ENCODE peak calls at places on chromosomes 12 and 14, in four cellular contexts. One of them, this sample, is unnamed.

GRCh38 chr12:57793920-57794319 is 11.3 kb downstream of the TSFM start:
- DNase-seq in GM20000: no peak
- DNase-seq in suprapubic skin: no peak
- DNase-seq in body of pancreas: no peak
- DNase-seq in this sample: no peak

GRCh38 chr12:6272300-6273208 is 37.9 kb upstream of the PLEKHG6 start:
- DNase-seq in GM20000: no peak
- DNase-seq in body of pancreas: no peak
- DNase-seq in suprapubic skin: no peak
- DNase-seq in this sample: no peak

GRCh38 chr12:13177373-13177772 is 19.2 kb upstream of the EMP1 start:
- DNase-seq in suprapubic skin: no peak
- DNase-seq in body of pancreas: no peak
- DNase-seq in GM20000: no peak
- DNase-seq in this sample: no peak

GRCh38 chr12:619346-619745 is 43.9 kb downstream of the NINJ2 start:
- DNase-seq in body of pancreas: no peak
- DNase-seq in GM20000: no peak
- DNase-seq in suprapubic skin: no peak
- DNase-seq in this sample: no peak

GRCh38 chr12:69884386-69884785 is 59.4 kb downstream of the MYRFL start:
- DNase-seq in suprapubic skin: no peak
- DNase-seq in body of pancreas: no peak
- DNase-seq in GM20000: no peak
- DNase-seq in this sample: no peak

GRCh38 chr14:54472291-54472690 is 16.5 kb downstream of the GMFB start:
- DNase-seq in body of pancreas: no peak
- DNase-seq in GM20000: no peak
- DNase-seq in suprapubic skin: no peak
- DNase-seq in this sample: no peak

GRCh38 chr12:108854453-108855283 is 2.7 kb downstream of the SSH1 start:
- DNase-seq in GM20000: peak; percentile 71
- DNase-seq in body of pancreas: peak; percentile 39
- DNase-seq in suprapubic skin: no peak
- DNase-seq in this sample: no peak

GRCh38 chr12:44019118-44019517 is 183.2 kb downstream of the TMEM117 start:
- DNase-seq in body of pancreas: no peak
- DNase-seq in suprapubic skin: no peak
- DNase-seq in GM20000: no peak
- DNase-seq in this sample: no peak

GRCh38 chr12:45801625-45802024 is 72.1 kb downstream of the ARID2 start:
- DNase-seq in GM20000: no peak
- DNase-seq in suprapubic skin: no peak
- DNase-seq in body of pancreas: no peak
- DNase-seq in this sample: no peak

GRCh38 chr12:46832084-46832704 is 6.4 kb upstream of the SLC38A4 start:
- DNase-seq in suprapubic skin: no peak
- DNase-seq in body of pancreas: no peak
- DNase-seq in GM20000: no peak
- DNase-seq in this sample: no peak

GRCh38 chr14:72518809-72519377 is 375.0 kb downstream of the DPF3 start:
- DNase-seq in suprapubic skin: no peak
- DNase-seq in GM20000: peak; percentile 41
- DNase-seq in body of pancreas: no peak
- DNase-seq in this sample: no peak

GRCh38 chr14:69090187-69090789 is 62.6 kb downstream of the DCAF5 start:
- DNase-seq in GM20000: no peak
- DNase-seq in body of pancreas: peak; percentile 41
- DNase-seq in suprapubic skin: no peak
- DNase-seq in this sample: no peak

GRCh38 chr14:32702571-32702970 is 236.1 kb upstream of the NPAS3 start:
- DNase-seq in suprapubic skin: peak; percentile 68
- DNase-seq in GM20000: peak; percentile 3
- DNase-seq in body of pancreas: peak; percentile 13
- DNase-seq in this sample: no peak

GRCh38 chr14:101123639-101124525 is 220.4 kb upstream of the RTL1 start:
- DNase-seq in suprapubic skin: no peak
- DNase-seq in body of pancreas: no peak
- DNase-seq in GM20000: no peak
- DNase-seq in this sample: peak; percentile 52

GRCh38 chr12:120356567-120357030 is 12.4 kb downstream of the MSI1 start:
- DNase-seq in body of pancreas: peak; percentile 81
- DNase-seq in suprapubic skin: peak; percentile 72
- DNase-seq in GM20000: peak; percentile 91
- DNase-seq in this sample: peak; percentile 83

GRCh38 chr14:104094056-104094708 is 8.7 kb downstream of the ASPG start:
- DNase-seq in suprapubic skin: peak; percentile 59
- DNase-seq in body of pancreas: no peak
- DNase-seq in GM20000: no peak
- DNase-seq in this sample: no peak

GRCh38 chr12:94109154-94109553 is 39.2 kb upstream of the PLXNC1 start:
- DNase-seq in GM20000: peak; percentile 29
- DNase-seq in body of pancreas: no peak
- DNase-seq in suprapubic skin: no peak
- DNase-seq in this sample: no peak

GRCh38 chr14:50944647-50945413 is 547 bp upstream of the PYGL start:
- DNase-seq in body of pancreas: peak; percentile 49
- DNase-seq in GM20000: no peak
- DNase-seq in suprapubic skin: peak; percentile 76
- DNase-seq in this sample: no peak

GRCh38 chr14:95523818-95524448 is 7.5 kb upstream of the SYNE3 start:
- DNase-seq in body of pancreas: peak; percentile 55
- DNase-seq in GM20000: no peak
- DNase-seq in suprapubic skin: no peak
- DNase-seq in this sample: no peak

GRCh38 chr14:43184540-43184939 is 1322.5 kb downstream of the FSCB start:
- DNase-seq in GM20000: no peak
- DNase-seq in suprapubic skin: no peak
- DNase-seq in body of pancreas: no peak
- DNase-seq in this sample: no peak

GRCh38 chr14:74213907-74214803 is 25.1 kb upstream of the VSX2 start:
- DNase-seq in body of pancreas: no peak
- DNase-seq in suprapubic skin: no peak
- DNase-seq in GM20000: no peak
- DNase-seq in this sample: no peak

GRCh38 chr12:11882301-11883019 is 188.3 kb upstream of the BCL2L14 start:
- DNase-seq in suprapubic skin: no peak
- DNase-seq in body of pancreas: no peak
- DNase-seq in GM20000: no peak
- DNase-seq in this sample: no peak

GRCh38 chr14:28707814-28708213 is 58.8 kb upstream of the FOXG1 start:
- DNase-seq in suprapubic skin: no peak
- DNase-seq in GM20000: no peak
- DNase-seq in body of pancreas: no peak
- DNase-seq in this sample: no peak

DNA sequence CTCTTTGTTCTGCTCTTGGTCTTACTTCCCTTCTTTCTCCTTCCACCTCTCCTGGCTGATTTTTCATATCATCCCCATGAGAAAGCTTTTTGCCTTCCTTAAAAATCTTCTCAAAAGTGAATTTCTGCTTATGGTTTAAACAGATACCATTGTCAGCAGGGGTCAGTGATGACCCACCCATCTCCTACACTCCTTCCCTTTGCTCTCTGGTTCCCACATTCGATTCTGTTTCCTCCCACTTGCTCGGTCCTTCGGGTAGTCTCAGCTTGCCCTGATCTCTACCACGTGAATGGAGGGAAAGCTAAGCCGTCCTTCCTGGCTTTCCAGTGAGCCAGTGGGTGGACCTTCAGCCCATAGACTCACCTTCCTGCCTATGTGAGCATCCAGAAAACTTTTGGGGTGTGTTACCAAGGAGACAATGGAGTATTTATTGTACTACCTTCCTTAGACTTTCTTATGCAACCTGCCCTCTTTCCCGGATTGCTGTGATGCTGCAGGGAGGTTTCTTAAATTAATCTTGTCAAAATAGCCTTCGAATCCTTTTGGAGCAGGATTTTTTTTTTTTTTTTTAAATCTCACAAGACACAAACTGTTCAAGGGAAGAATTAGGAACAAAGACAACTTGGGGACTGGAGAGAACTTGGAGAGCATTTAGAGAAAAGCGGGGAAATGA is 306.3 kb downstream of the CACNA1C start:
- DNase-seq in body of pancreas: no peak
- DNase-seq in suprapubic skin: no peak
- DNase-seq in GM20000: no peak
- DNase-seq in this sample: no peak
- TF ChIP-seq CTCF in body of pancreas: no peak
- TF ChIP-seq CTCF in suprapubic skin: no peak
- TF ChIP-seq CTCF in GM20000: no peak
- TF ChIP-seq CTCF in this sample: no peak

GRCh38 chr12:34347367-34347766 is 325.1 kb downstream of the ALG10 start:
- DNase-seq in suprapubic skin: no peak
- DNase-seq in body of pancreas: no peak
- DNase-seq in GM20000: no peak
- DNase-seq in this sample: no peak
- TF ChIP-seq CTCF in suprapubic skin: no peak
- TF ChIP-seq CTCF in body of pancreas: no peak
- TF ChIP-seq CTCF in GM20000: no peak
- TF ChIP-seq CTCF in this sample: no peak

DNA sequence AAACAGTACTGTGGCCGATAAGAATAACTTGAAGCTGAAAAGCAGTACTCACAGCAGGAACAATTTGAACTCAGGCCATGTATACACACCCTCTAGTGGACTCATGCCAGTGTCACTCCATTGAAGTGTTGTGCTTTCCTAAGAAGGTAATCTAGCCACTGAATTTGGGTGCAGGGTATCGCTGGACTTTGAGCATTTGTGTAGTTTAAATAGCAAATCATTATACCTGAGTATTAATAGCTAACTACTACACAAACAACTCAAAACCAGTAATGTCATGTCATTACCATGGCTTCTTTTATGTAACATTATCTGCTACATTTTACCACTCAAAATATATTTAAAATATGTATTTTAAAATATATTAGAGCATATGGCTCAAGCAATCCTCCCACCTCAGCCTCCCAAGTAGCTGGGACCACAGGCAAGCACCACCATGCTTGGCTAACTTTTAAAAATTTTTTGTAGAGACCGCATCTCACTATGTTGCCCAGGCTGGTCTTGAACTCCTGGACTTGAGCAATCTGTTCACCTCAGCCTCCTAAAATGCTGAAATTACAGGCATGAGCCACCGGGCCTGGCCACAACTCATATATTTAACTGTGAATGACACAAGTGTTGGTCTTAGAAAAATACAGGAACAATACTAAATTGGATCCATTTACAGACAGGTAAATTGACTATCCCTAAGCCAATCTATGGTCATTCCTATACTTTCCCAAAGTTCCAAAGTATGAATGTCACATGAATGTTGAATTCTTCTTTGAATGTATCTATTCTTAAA is 25.6 kb upstream of the ARID4A start:
- DNase-seq in GM20000: no peak
- DNase-seq in body of pancreas: peak; percentile 50
- DNase-seq in suprapubic skin: no peak
- DNase-seq in this sample: no peak
- TF ChIP-seq CTCF in GM20000: no peak
- TF ChIP-seq CTCF in body of pancreas: peak; percentile 31
- TF ChIP-seq CTCF in suprapubic skin: no peak
- TF ChIP-seq CTCF in this sample: peak; percentile 44

GRCh38 chr12:51913071-51914033 is 6.0 kb downstream of the ACVRL1 start:
- DNase-seq in suprapubic skin: peak; percentile 64
- DNase-seq in body of pancreas: no peak
- DNase-seq in GM20000: no peak
- DNase-seq in this sample: no peak
- TF ChIP-seq CTCF in suprapubic skin: no peak
- TF ChIP-seq CTCF in body of pancreas: no peak
- TF ChIP-seq CTCF in GM20000: no peak
- TF ChIP-seq CTCF in this sample: no peak

DNA sequence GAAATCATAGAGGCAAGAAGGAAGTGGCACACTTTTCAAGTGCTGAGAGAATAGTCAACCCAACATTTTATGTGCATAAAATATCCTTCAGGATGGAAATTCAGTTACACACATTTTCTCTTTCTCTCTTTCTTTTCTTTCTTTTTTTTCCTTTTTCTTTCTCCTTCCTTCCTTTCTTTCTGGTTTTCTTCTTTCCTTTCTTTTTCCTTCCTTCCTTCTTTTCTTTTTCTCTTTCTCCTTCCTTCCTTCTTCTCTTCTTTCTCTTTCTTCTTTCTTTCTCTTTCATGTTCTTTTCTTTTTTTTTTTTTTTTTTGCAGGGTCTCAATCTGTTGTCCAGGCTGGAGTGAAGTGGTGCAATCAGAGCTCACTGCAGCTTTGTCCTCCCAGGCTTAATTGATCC is 38.7 kb upstream of the OR5AU1 start:
- DNase-seq in GM20000: no peak
- DNase-seq in suprapubic skin: no peak
- DNase-seq in body of pancreas: no peak
- DNase-seq in this sample: no peak
- TF ChIP-seq CTCF in GM20000: no peak
- TF ChIP-seq CTCF in suprapubic skin: no peak
- TF ChIP-seq CTCF in body of pancreas: no peak
- TF ChIP-seq CTCF in this sample: no peak